ENCODE peak calls at places on chromosomes 1 and 21, in four cellular contexts. B is RWPE2, H is AG04449, K is A549. D is an unnamed sample.

GRCh38 chr1:203084588-203085527 is 954 bp downstream of the MYOG start:
- DNase-seq in H (no peak), B (no peak), K (no peak), D (no peak)

GRCh38 chr1:159826436-159827101 is at the start of gene SLAMF8:
- DNase-seq in H (no peak), K (no peak), B (no peak), D (no peak)

GRCh38 chr1:197917813-197918646 is 858 bp downstream of the LHX9 start:
- DNase-seq in B (no peak), K (no peak), H (no peak), D (no peak)

GRCh38 chr1:243447342-243447741 is 191.5 kb downstream of the SDCCAG8 start:
- DNase-seq in H (no peak), K (no peak), B (no peak), D (no peak)

GRCh38 chr1:48947761-48948537 is 171.3 kb upstream of the BEND5 start:
- DNase-seq in H (no peak), B (no peak), K (no peak), D (no peak)

GRCh38 chr1:87206444-87206843 is 122.2 kb upstream of the LMO4 start:
- DNase-seq in K (no peak), B (no peak), H (no peak), D (no peak)

GRCh38 chr1:209218986-209219385 is 364.5 kb upstream of the CAMK1G start:
- DNase-seq in K (no peak), H (no peak), B (no peak), D (no peak)

GRCh38 chr1:53587252-53587992 is 128.2 kb downstream of the DMRTB1 start:
- DNase-seq in H (no peak), B (no peak), K (no peak), D (no peak)

GRCh38 chr1:81808760-81809159 is 8.0 kb downstream of the ADGRL2 start:
- DNase-seq in K (no peak), H (no peak), B (no peak), D (no peak)

DNA sequence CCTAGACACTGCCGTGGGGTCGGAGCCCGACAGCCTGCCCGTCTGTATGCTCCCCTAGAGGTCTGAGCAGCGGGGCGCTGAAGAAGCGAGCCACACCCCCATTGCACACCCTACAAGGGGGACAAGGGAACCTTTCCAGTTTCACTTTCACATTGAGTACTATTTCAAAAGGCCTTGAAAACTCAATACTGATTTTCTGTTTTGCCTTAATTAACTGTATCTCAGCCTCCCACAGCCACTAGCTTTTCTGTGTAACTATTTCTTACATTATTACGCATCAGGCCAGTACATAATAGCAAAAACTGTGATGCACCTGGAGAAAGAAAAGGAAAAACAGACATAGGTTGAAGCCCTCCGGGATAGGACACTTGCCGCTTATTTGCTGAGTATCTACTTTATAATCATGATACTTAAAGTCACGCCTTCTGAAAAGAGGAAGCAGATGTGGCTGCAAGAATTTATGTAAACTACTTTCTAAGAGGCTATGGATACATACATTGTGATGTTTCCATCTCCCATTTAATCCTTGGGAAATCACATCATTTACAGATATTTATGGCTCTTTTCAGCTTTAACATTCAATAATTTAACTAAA is 1719.5 kb downstream of the MRPL39 start:
- DNase-seq in H (no peak), B (no peak), K (no peak), D (no peak)
- TF ChIP-seq CTCF in H (no peak), B (no peak), K (no peak), D (no peak)

GRCh38 chr1:236143104-236143948 is 987 bp downstream of the GPR137B start:
- DNase-seq in K (no peak), H (peak; percentile 28), B (no peak), D (peak; percentile 15)

GRCh38 chr1:236142358-236143103 is at the start of gene GPR137B:
- DNase-seq in K (peak; percentile 66), H (no peak), B (no peak), D (peak; percentile 49)

GRCh38 chr1:236139495-236139894 is 2.8 kb upstream of the GPR137B start:
- DNase-seq in H (no peak), B (no peak), K (no peak), D (no peak)

GRCh38 chr1:236141447-236142357 is 637 bp upstream of the GPR137B start:
- DNase-seq in H (no peak), B (no peak), K (peak; percentile 55), D (peak; percentile 49)

DNA sequence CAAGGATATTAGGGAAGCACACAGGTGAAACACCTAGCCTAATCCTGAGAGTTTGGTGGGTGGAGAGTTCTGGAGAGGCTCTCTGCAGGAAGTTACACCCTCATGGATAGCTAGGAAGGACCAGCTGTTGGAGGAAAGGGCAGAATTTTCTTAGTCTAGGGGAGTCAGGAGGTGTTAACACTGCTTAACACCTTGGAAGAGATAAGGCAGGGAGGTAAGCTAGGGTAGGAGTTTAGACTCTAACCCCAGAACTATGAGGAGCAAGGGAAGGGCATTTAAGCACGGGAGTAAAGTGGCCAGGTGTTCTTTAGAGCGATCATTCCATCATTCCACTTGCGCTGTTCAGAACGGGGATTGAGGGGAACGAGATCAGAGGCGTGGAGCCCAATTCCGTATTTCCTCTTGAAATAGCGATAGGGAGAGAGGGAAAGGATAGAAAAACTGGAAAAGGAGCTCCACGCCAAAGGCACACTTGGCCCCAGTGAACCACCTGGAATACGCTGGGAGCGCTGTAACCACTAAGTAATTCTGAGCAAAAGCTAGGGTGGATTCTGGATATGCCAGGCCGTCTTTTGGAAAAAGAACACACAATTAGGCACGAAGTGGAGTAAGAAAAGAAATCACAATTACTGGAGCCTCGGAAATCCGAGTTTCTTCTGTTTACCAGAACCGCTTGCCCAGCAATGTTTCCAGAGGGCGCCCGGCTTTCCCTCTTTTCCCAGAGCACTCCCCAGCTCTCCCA is 1.5 kb upstream of the GPR137B start:
- DNase-seq in K (peak; percentile 30), B (no peak), H (no peak), D (no peak)
- TF ChIP-seq CTCF in K (peak; percentile 20), B (no peak), H (no peak), D (no peak)

GRCh38 chr21:42308914-42309752 is 6.1 kb downstream of the TFF3 start:
- DNase-seq in H (no peak), B (no peak), K (no peak), D (no peak)
- TF ChIP-seq CTCF in H (no peak), B (no peak), K (no peak), D (no peak)

GRCh38 chr1:29708381-29708780 is 472.1 kb downstream of the PTPRU start:
- DNase-seq in K (no peak), H (no peak), B (no peak), D (no peak)

GRCh38 chr1:29704430-29704829 is 468.1 kb downstream of the PTPRU start:
- DNase-seq in B (no peak), K (no peak), H (no peak), D (no peak)

GRCh38 chr1:29708818-29709710 is 472.7 kb downstream of the PTPRU start:
- DNase-seq in K (peak; percentile 45), H (no peak), B (no peak), D (no peak)

GRCh38 chr1:29707796-29708195 is 471.5 kb downstream of the PTPRU start:
- DNase-seq in K (no peak), H (no peak), B (no peak), D (no peak)

GRCh38 chr1:29706936-29707335 is 470.6 kb downstream of the PTPRU start:
- DNase-seq in H (no peak), B (no peak), K (peak; percentile 32), D (peak; percentile 67)
- TF ChIP-seq CTCF in H (peak; percentile 84), B (peak; percentile 60), K (peak; percentile 26), D (peak; percentile 32)